ENCODE peak calls at places on chromosomes 5 and 9, in nine cellular contexts. One of them, this sample, is unnamed.

GRCh38 chr9:97411789-97412627 is at the start of gene TDRD7:
- DNase-seq in colonic mucosa: peak
- DNase-seq in tibial artery: peak
- DNase-seq in aorta: peak
- DNase-seq in fibroblast of the aortic adventitia: peak
- DNase-seq in foreskin fibroblast: peak
- DNase-seq in cardiac fibroblast: peak
- DNase-seq in upper lobe of left lung: peak
- DNase-seq in breast epithelium: peak
- DNase-seq in this sample: peak

GRCh38 chr5:135106610-135107009 is 72.6 kb upstream of the PITX1 start:
- DNase-seq in upper lobe of left lung: no peak
- DNase-seq in tibial artery: no peak
- DNase-seq in breast epithelium: no peak
- DNase-seq in foreskin fibroblast: no peak
- DNase-seq in fibroblast of the aortic adventitia: no peak
- DNase-seq in colonic mucosa: no peak
- DNase-seq in aorta: no peak
- DNase-seq in cardiac fibroblast: no peak
- DNase-seq in this sample: no peak

GRCh38 chr5:95709967-95710650 is 21.0 kb upstream of the RHOBTB3 start:
- DNase-seq in tibial artery: peak
- DNase-seq in cardiac fibroblast: peak
- DNase-seq in fibroblast of the aortic adventitia: peak
- DNase-seq in foreskin fibroblast: no peak
- DNase-seq in upper lobe of left lung: no peak
- DNase-seq in breast epithelium: no peak
- DNase-seq in aorta: no peak
- DNase-seq in colonic mucosa: no peak
- DNase-seq in this sample: no peak

GRCh38 chr5:65186646-65187227 is 295.0 kb downstream of the ADAMTS6 start:
- DNase-seq in foreskin fibroblast: no peak
- DNase-seq in breast epithelium: no peak
- DNase-seq in fibroblast of the aortic adventitia: peak
- DNase-seq in cardiac fibroblast: peak
- DNase-seq in aorta: no peak
- DNase-seq in tibial artery: no peak
- DNase-seq in upper lobe of left lung: no peak
- DNase-seq in colonic mucosa: no peak
- DNase-seq in this sample: no peak

GRCh38 chr9:128160603-128160987 is 530 bp downstream of the BBLN start:
- DNase-seq in tibial artery: no peak
- DNase-seq in fibroblast of the aortic adventitia: peak
- DNase-seq in breast epithelium: no peak
- DNase-seq in colonic mucosa: no peak
- DNase-seq in upper lobe of left lung: no peak
- DNase-seq in aorta: no peak
- DNase-seq in cardiac fibroblast: no peak
- DNase-seq in foreskin fibroblast: peak
- DNase-seq in this sample: no peak

GRCh38 chr5:173866249-173867172 is 21.6 kb upstream of the CPEB4 start:
- DNase-seq in foreskin fibroblast: no peak
- DNase-seq in cardiac fibroblast: no peak
- DNase-seq in upper lobe of left lung: peak
- DNase-seq in aorta: no peak
- DNase-seq in colonic mucosa: no peak
- DNase-seq in tibial artery: peak
- DNase-seq in breast epithelium: no peak
- DNase-seq in fibroblast of the aortic adventitia: no peak
- DNase-seq in this sample: no peak

GRCh38 chr5:136174021-136174659 is 18.8 kb downstream of the SMIM32 start:
- DNase-seq in breast epithelium: no peak
- DNase-seq in upper lobe of left lung: no peak
- DNase-seq in tibial artery: no peak
- DNase-seq in colonic mucosa: no peak
- DNase-seq in aorta: no peak
- DNase-seq in fibroblast of the aortic adventitia: peak
- DNase-seq in cardiac fibroblast: peak
- DNase-seq in foreskin fibroblast: peak
- DNase-seq in this sample: peak

GRCh38 chr9:91811024-91811909 is 138.8 kb downstream of the ROR2 start:
- DNase-seq in colonic mucosa: no peak
- DNase-seq in foreskin fibroblast: no peak
- DNase-seq in aorta: peak
- DNase-seq in breast epithelium: no peak
- DNase-seq in cardiac fibroblast: no peak
- DNase-seq in fibroblast of the aortic adventitia: no peak
- DNase-seq in tibial artery: no peak
- DNase-seq in upper lobe of left lung: no peak
- DNase-seq in this sample: no peak

GRCh38 chr5:143767162-143767561 is 44.8 kb upstream of the HMHB1 start:
- DNase-seq in foreskin fibroblast: no peak
- DNase-seq in cardiac fibroblast: no peak
- DNase-seq in aorta: no peak
- DNase-seq in colonic mucosa: no peak
- DNase-seq in breast epithelium: no peak
- DNase-seq in tibial artery: no peak
- DNase-seq in upper lobe of left lung: no peak
- DNase-seq in fibroblast of the aortic adventitia: no peak
- DNase-seq in this sample: no peak

GRCh38 chr5:31993182-31993961 is 180.7 kb downstream of the GOLPH3 start:
- DNase-seq in breast epithelium: no peak
- DNase-seq in cardiac fibroblast: peak
- DNase-seq in upper lobe of left lung: no peak
- DNase-seq in foreskin fibroblast: no peak
- DNase-seq in fibroblast of the aortic adventitia: peak
- DNase-seq in colonic mucosa: no peak
- DNase-seq in aorta: no peak
- DNase-seq in tibial artery: no peak
- DNase-seq in this sample: no peak

GRCh38 chr9:79012561-79012960 is 559.2 kb upstream of the TLE4 start:
- DNase-seq in colonic mucosa: no peak
- DNase-seq in cardiac fibroblast: peak
- DNase-seq in aorta: no peak
- DNase-seq in breast epithelium: no peak
- DNase-seq in foreskin fibroblast: peak
- DNase-seq in upper lobe of left lung: no peak
- DNase-seq in tibial artery: no peak
- DNase-seq in fibroblast of the aortic adventitia: no peak
- DNase-seq in this sample: no peak

GRCh38 chr9:3525088-3525835 is 539 bp downstream of the RFX3 start:
- DNase-seq in tibial artery: no peak
- DNase-seq in fibroblast of the aortic adventitia: no peak
- DNase-seq in breast epithelium: no peak
- DNase-seq in aorta: peak
- DNase-seq in foreskin fibroblast: no peak
- DNase-seq in cardiac fibroblast: peak
- DNase-seq in upper lobe of left lung: no peak
- DNase-seq in colonic mucosa: no peak
- DNase-seq in this sample: no peak

GRCh38 chr5:177427919-177428573 is 1.6 kb downstream of the GRK6 start:
- DNase-seq in aorta: no peak
- DNase-seq in tibial artery: no peak
- DNase-seq in breast epithelium: no peak
- DNase-seq in colonic mucosa: no peak
- DNase-seq in upper lobe of left lung: peak
- DNase-seq in cardiac fibroblast: no peak
- DNase-seq in fibroblast of the aortic adventitia: no peak
- DNase-seq in foreskin fibroblast: no peak
- DNase-seq in this sample: no peak
- H3K4me3 ChIP-seq in aorta: no peak
- H3K4me3 ChIP-seq in tibial artery: peak
- H3K4me3 ChIP-seq in breast epithelium: peak
- H3K4me3 ChIP-seq in colonic mucosa: peak
- H3K4me3 ChIP-seq in upper lobe of left lung: peak
- H3K4me3 ChIP-seq in cardiac fibroblast: no peak
- H3K4me3 ChIP-seq in fibroblast of the aortic adventitia: peak
- H3K4me3 ChIP-seq in foreskin fibroblast: no peak
- H3K4me3 ChIP-seq in this sample: peak

GRCh38 chr9:100428871-100429654 is 2.1 kb downstream of the MSANTD3 start:
- DNase-seq in breast epithelium: no peak
- DNase-seq in upper lobe of left lung: no peak
- DNase-seq in colonic mucosa: no peak
- DNase-seq in cardiac fibroblast: peak
- DNase-seq in aorta: no peak
- DNase-seq in tibial artery: peak
- DNase-seq in fibroblast of the aortic adventitia: peak
- DNase-seq in foreskin fibroblast: peak
- DNase-seq in this sample: no peak
- H3K4me3 ChIP-seq in breast epithelium: no peak
- H3K4me3 ChIP-seq in upper lobe of left lung: no peak
- H3K4me3 ChIP-seq in colonic mucosa: no peak
- H3K4me3 ChIP-seq in cardiac fibroblast: peak
- H3K4me3 ChIP-seq in aorta: no peak
- H3K4me3 ChIP-seq in tibial artery: peak
- H3K4me3 ChIP-seq in fibroblast of the aortic adventitia: peak
- H3K4me3 ChIP-seq in foreskin fibroblast: peak
- H3K4me3 ChIP-seq in this sample: no peak

DNA sequence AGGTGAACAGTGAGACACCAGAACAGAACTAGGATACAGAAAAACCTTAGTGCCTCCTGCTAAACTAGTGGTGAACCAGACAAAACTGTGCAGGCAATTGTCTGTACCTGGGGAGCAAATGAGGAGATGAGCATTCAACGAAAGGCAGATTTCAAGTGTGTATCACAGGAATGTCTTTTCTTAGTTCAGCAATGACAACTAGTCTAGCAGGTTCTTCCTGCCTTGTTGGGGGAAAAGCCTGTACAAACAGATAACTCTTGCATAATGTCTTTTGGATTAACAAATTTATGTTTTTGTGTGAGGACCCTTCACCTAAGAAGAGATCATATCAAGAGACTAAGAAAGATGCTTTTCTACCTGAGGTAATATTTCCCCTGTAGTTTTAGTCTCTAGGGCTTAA is 21.8 kb upstream of the DENND4C start:
- DNase-seq in breast epithelium: no peak
- DNase-seq in colonic mucosa: no peak
- DNase-seq in cardiac fibroblast: no peak
- DNase-seq in foreskin fibroblast: no peak
- DNase-seq in upper lobe of left lung: no peak
- DNase-seq in tibial artery: no peak
- DNase-seq in aorta: no peak
- DNase-seq in fibroblast of the aortic adventitia: no peak
- DNase-seq in this sample: no peak
- H3K4me3 ChIP-seq in breast epithelium: no peak
- H3K4me3 ChIP-seq in colonic mucosa: no peak
- H3K4me3 ChIP-seq in cardiac fibroblast: no peak
- H3K4me3 ChIP-seq in foreskin fibroblast: no peak
- H3K4me3 ChIP-seq in upper lobe of left lung: no peak
- H3K4me3 ChIP-seq in tibial artery: no peak
- H3K4me3 ChIP-seq in aorta: no peak
- H3K4me3 ChIP-seq in fibroblast of the aortic adventitia: no peak
- H3K4me3 ChIP-seq in this sample: no peak

DNA sequence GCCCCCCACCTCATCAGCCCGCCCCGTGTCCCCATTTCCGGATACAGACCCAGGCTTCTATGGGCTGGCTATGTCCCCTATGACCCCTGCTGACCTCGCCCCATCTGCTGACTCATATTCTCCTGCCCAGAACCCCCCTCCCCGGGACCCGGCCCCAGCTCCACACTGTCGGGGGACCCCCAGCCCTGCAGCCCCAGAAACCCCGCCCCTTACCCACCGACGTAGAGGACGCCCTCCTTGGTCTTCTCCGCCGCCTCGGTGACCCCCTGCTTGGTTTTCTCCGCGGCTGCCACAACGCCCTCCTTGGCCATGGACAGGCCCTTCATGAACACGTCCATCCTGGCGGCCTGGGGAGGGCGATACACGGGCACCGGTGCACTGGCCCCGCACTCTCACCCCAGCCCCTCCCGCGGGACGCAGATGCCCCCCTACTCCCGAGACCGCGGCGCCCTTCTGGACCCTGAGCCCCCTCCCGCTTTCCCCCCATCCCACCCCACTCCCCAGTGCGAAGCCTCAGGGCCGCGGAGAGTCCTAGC is 949 bp downstream of the SNCB start:
- DNase-seq in upper lobe of left lung: no peak
- DNase-seq in breast epithelium: no peak
- DNase-seq in aorta: peak
- DNase-seq in cardiac fibroblast: no peak
- DNase-seq in colonic mucosa: no peak
- DNase-seq in fibroblast of the aortic adventitia: no peak
- DNase-seq in tibial artery: no peak
- DNase-seq in foreskin fibroblast: no peak
- DNase-seq in this sample: no peak
- H3K4me3 ChIP-seq in upper lobe of left lung: no peak
- H3K4me3 ChIP-seq in breast epithelium: no peak
- H3K4me3 ChIP-seq in aorta: no peak
- H3K4me3 ChIP-seq in cardiac fibroblast: no peak
- H3K4me3 ChIP-seq in colonic mucosa: no peak
- H3K4me3 ChIP-seq in fibroblast of the aortic adventitia: no peak
- H3K4me3 ChIP-seq in tibial artery: no peak
- H3K4me3 ChIP-seq in foreskin fibroblast: no peak
- H3K4me3 ChIP-seq in this sample: no peak

GRCh38 chr9:16512281-16512680 is 358.2 kb downstream of the BNC2 start:
- DNase-seq in fibroblast of the aortic adventitia: no peak
- DNase-seq in upper lobe of left lung: no peak
- DNase-seq in colonic mucosa: no peak
- DNase-seq in aorta: no peak
- DNase-seq in breast epithelium: no peak
- DNase-seq in foreskin fibroblast: no peak
- DNase-seq in cardiac fibroblast: no peak
- DNase-seq in tibial artery: no peak
- DNase-seq in this sample: no peak

GRCh38 chr9:16516887-16517286 is 353.6 kb downstream of the BNC2 start:
- DNase-seq in fibroblast of the aortic adventitia: peak
- DNase-seq in breast epithelium: no peak
- DNase-seq in cardiac fibroblast: peak
- DNase-seq in tibial artery: no peak
- DNase-seq in foreskin fibroblast: no peak
- DNase-seq in colonic mucosa: no peak
- DNase-seq in upper lobe of left lung: no peak
- DNase-seq in aorta: no peak
- DNase-seq in this sample: no peak

GRCh38 chr9:16514131-16514530 is 356.3 kb downstream of the BNC2 start:
- DNase-seq in tibial artery: no peak
- DNase-seq in cardiac fibroblast: no peak
- DNase-seq in breast epithelium: no peak
- DNase-seq in aorta: no peak
- DNase-seq in colonic mucosa: no peak
- DNase-seq in upper lobe of left lung: no peak
- DNase-seq in fibroblast of the aortic adventitia: no peak
- DNase-seq in foreskin fibroblast: no peak
- DNase-seq in this sample: no peak

GRCh38 chr9:16515879-16516289 is 354.6 kb downstream of the BNC2 start:
- DNase-seq in breast epithelium: no peak
- DNase-seq in cardiac fibroblast: peak
- DNase-seq in upper lobe of left lung: no peak
- DNase-seq in foreskin fibroblast: no peak
- DNase-seq in colonic mucosa: no peak
- DNase-seq in aorta: no peak
- DNase-seq in fibroblast of the aortic adventitia: peak
- DNase-seq in tibial artery: no peak
- DNase-seq in this sample: no peak

GRCh38 chr9:16515207-16515606 is 355.3 kb downstream of the BNC2 start:
- DNase-seq in tibial artery: no peak
- DNase-seq in breast epithelium: no peak
- DNase-seq in upper lobe of left lung: no peak
- DNase-seq in cardiac fibroblast: no peak
- DNase-seq in fibroblast of the aortic adventitia: no peak
- DNase-seq in colonic mucosa: no peak
- DNase-seq in aorta: no peak
- DNase-seq in foreskin fibroblast: no peak
- DNase-seq in this sample: no peak
- H3K4me3 ChIP-seq in tibial artery: no peak
- H3K4me3 ChIP-seq in breast epithelium: no peak
- H3K4me3 ChIP-seq in upper lobe of left lung: no peak
- H3K4me3 ChIP-seq in cardiac fibroblast: no peak
- H3K4me3 ChIP-seq in fibroblast of the aortic adventitia: no peak
- H3K4me3 ChIP-seq in colonic mucosa: no peak
- H3K4me3 ChIP-seq in aorta: no peak
- H3K4me3 ChIP-seq in foreskin fibroblast: no peak
- H3K4me3 ChIP-seq in this sample: no peak